ENCODE peak calls at places on chromosome 4, in four cellular contexts. One of them, this sample, is unnamed.

GRCh38 chr4:40990202-40990898 is 224.0 kb downstream of the APBB2 start:
- DNase-seq in GM03348: peak
- DNase-seq in GM04504: peak
- DNase-seq in anterior cingulate cortex: no peak
- DNase-seq in this sample: peak

GRCh38 chr4:13837228-13837627 is 209.7 kb upstream of the BOD1L1 start:
- DNase-seq in GM03348: no peak
- DNase-seq in anterior cingulate cortex: no peak
- DNase-seq in GM04504: no peak
- DNase-seq in this sample: no peak

GRCh38 chr4:140851032-140851636 is 94.9 kb upstream of the TBC1D9 start:
- DNase-seq in anterior cingulate cortex: no peak
- DNase-seq in GM04504: no peak
- DNase-seq in GM03348: peak
- DNase-seq in this sample: no peak

GRCh38 chr4:73221734-73222133 is 36.9 kb downstream of the ANKRD17 start:
- DNase-seq in GM04504: no peak
- DNase-seq in anterior cingulate cortex: no peak
- DNase-seq in GM03348: no peak
- DNase-seq in this sample: no peak

GRCh38 chr4:17275836-17276235 is 236.1 kb downstream of the QDPR start:
- DNase-seq in GM03348: no peak
- DNase-seq in anterior cingulate cortex: no peak
- DNase-seq in GM04504: no peak
- DNase-seq in this sample: no peak

GRCh38 chr4:25842229-25842840 is 20.5 kb downstream of the SEL1L3 start:
- DNase-seq in anterior cingulate cortex: no peak
- DNase-seq in GM04504: no peak
- DNase-seq in GM03348: no peak
- DNase-seq in this sample: no peak

GRCh38 chr4:20839957-20840356 is 139.7 kb downstream of the PACRGL start:
- DNase-seq in GM04504: peak
- DNase-seq in anterior cingulate cortex: no peak
- DNase-seq in GM03348: peak
- DNase-seq in this sample: peak

GRCh38 chr4:17781831-17782287 is 438 bp upstream of the FAM184B start:
- DNase-seq in GM03348: peak
- DNase-seq in GM04504: no peak
- DNase-seq in anterior cingulate cortex: no peak
- DNase-seq in this sample: no peak

GRCh38 chr4:76011700-76012387 is 4.5 kb upstream of the CXCL9 start:
- DNase-seq in anterior cingulate cortex: no peak
- DNase-seq in GM03348: peak
- DNase-seq in GM04504: peak
- DNase-seq in this sample: peak

GRCh38 chr4:173528378-173529321 is 1.4 kb downstream of the HAND2 start:
- DNase-seq in GM03348: peak
- DNase-seq in anterior cingulate cortex: no peak
- DNase-seq in GM04504: no peak
- DNase-seq in this sample: no peak

GRCh38 chr4:101239685-101240084 is 107.6 kb downstream of the PPP3CA start:
- DNase-seq in anterior cingulate cortex: no peak
- DNase-seq in GM03348: no peak
- DNase-seq in GM04504: no peak
- DNase-seq in this sample: no peak

GRCh38 chr4:86683983-86684382 is 89.9 kb downstream of the PTPN13 start:
- DNase-seq in GM04504: no peak
- DNase-seq in anterior cingulate cortex: no peak
- DNase-seq in GM03348: no peak
- DNase-seq in this sample: no peak

GRCh38 chr4:165905405-165906027 is 32.5 kb downstream of the TLL1 start:
- DNase-seq in GM04504: no peak
- DNase-seq in GM03348: no peak
- DNase-seq in anterior cingulate cortex: no peak
- DNase-seq in this sample: no peak

GRCh38 chr4:98662619-98663225 is 4.3 kb upstream of the TSPAN5 start:
- DNase-seq in anterior cingulate cortex: no peak
- DNase-seq in GM04504: no peak
- DNase-seq in GM03348: no peak
- DNase-seq in this sample: no peak

GRCh38 chr4:185656467-185656890 is 121.2 kb upstream of the PDLIM3 start:
- DNase-seq in GM04504: no peak
- DNase-seq in anterior cingulate cortex: peak
- DNase-seq in GM03348: peak
- DNase-seq in this sample: no peak

GRCh38 chr4:144202091-144202490 is 61.6 kb upstream of the GYPA start:
- DNase-seq in GM04504: no peak
- DNase-seq in anterior cingulate cortex: no peak
- DNase-seq in GM03348: no peak
- DNase-seq in this sample: no peak

GRCh38 chr4:151199496-151200190 is 77.3 kb upstream of the PRSS48 start:
- DNase-seq in GM04504: no peak
- DNase-seq in GM03348: no peak
- DNase-seq in anterior cingulate cortex: no peak
- DNase-seq in this sample: no peak

GRCh38 chr4:89137231-89137630 is 25.9 kb downstream of the TIGD2 start:
- DNase-seq in GM04504: no peak
- DNase-seq in anterior cingulate cortex: no peak
- DNase-seq in GM03348: no peak
- DNase-seq in this sample: no peak

GRCh38 chr4:1863297-1864033 is 7.5 kb upstream of the LETM1 start:
- DNase-seq in GM04504: no peak
- DNase-seq in anterior cingulate cortex: no peak
- DNase-seq in GM03348: no peak
- DNase-seq in this sample: no peak

GRCh38 chr4:120454788-120455187 is 388.1 kb upstream of the MAD2L1 start:
- DNase-seq in GM04504: no peak
- DNase-seq in anterior cingulate cortex: no peak
- DNase-seq in GM03348: no peak
- DNase-seq in this sample: no peak

GRCh38 chr4:41281038-41281634 is 24.4 kb downstream of the UCHL1 start:
- DNase-seq in anterior cingulate cortex: no peak
- DNase-seq in GM04504: peak
- DNase-seq in GM03348: peak
- DNase-seq in this sample: peak

GRCh38 chr4:4782969-4783368 is 76.5 kb upstream of the MSX1 start:
- DNase-seq in anterior cingulate cortex: no peak
- DNase-seq in GM03348: peak
- DNase-seq in GM04504: no peak
- DNase-seq in this sample: no peak

GRCh38 chr4:140296335-140296753 is 77.1 kb upstream of the SCOC start:
- DNase-seq in GM03348: peak
- DNase-seq in anterior cingulate cortex: no peak
- DNase-seq in GM04504: peak
- DNase-seq in this sample: peak

GRCh38 chr4:111883557-111883999 is 261.7 kb upstream of the FAM241A start:
- DNase-seq in GM04504: peak
- DNase-seq in anterior cingulate cortex: no peak
- DNase-seq in GM03348: no peak
- DNase-seq in this sample: no peak

GRCh38 chr4:121633642-121634041 is 63.1 kb downstream of the ANXA5 start:
- DNase-seq in GM03348: no peak
- DNase-seq in anterior cingulate cortex: no peak
- DNase-seq in GM04504: no peak
- DNase-seq in this sample: no peak

GRCh38 chr4:177356191-177356590 is 46.5 kb downstream of the NEIL3 start:
- DNase-seq in anterior cingulate cortex: no peak
- DNase-seq in GM03348: peak
- DNase-seq in GM04504: no peak
- DNase-seq in this sample: no peak

GRCh38 chr4:48340276-48340904 is 939 bp upstream of the SLAIN2 start:
- DNase-seq in GM04504: no peak
- DNase-seq in GM03348: peak
- DNase-seq in anterior cingulate cortex: no peak
- DNase-seq in this sample: no peak

GRCh38 chr4:138861130-138861529 is 154.5 kb upstream of the NOCT start:
- DNase-seq in anterior cingulate cortex: no peak
- DNase-seq in GM03348: peak
- DNase-seq in GM04504: no peak
- DNase-seq in this sample: peak